ENCODE peak calls at places on chromosomes 1 and 21, in ten cellular contexts. One of them, this sample, is unnamed.

GRCh38 chr1:78340006-78340405 is 150.8 kb upstream of the PTGFR start:
- DNase-seq in gastrocnemius medialis: no peak
- DNase-seq in tibial nerve: no peak
- DNase-seq in GM12878: no peak
- DNase-seq in ovary: no peak
- DNase-seq in breast epithelium: no peak
- DNase-seq in stomach: no peak
- DNase-seq in right lobe of liver: no peak
- DNase-seq in heart left ventricle: no peak
- DNase-seq in body of pancreas: no peak
- DNase-seq in this sample: no peak

GRCh38 chr21:17501107-17502006 is 11.5 kb upstream of the CXADR start:
- DNase-seq in heart left ventricle: no peak
- DNase-seq in right lobe of liver: no peak
- DNase-seq in ovary: no peak
- DNase-seq in tibial nerve: no peak
- DNase-seq in stomach: no peak
- DNase-seq in gastrocnemius medialis: no peak
- DNase-seq in GM12878: no peak
- DNase-seq in body of pancreas: no peak
- DNase-seq in breast epithelium: no peak
- DNase-seq in this sample: no peak

GRCh38 chr1:158654570-158654969 is 31.9 kb downstream of the SPTA1 start:
- DNase-seq in ovary: no peak
- DNase-seq in body of pancreas: peak
- DNase-seq in right lobe of liver: no peak
- DNase-seq in gastrocnemius medialis: no peak
- DNase-seq in tibial nerve: peak
- DNase-seq in breast epithelium: no peak
- DNase-seq in GM12878: no peak
- DNase-seq in heart left ventricle: no peak
- DNase-seq in stomach: no peak
- DNase-seq in this sample: no peak

GRCh38 chr1:2233468-2233867 is 5.3 kb downstream of the SKI start:
- DNase-seq in tibial nerve: no peak
- DNase-seq in stomach: no peak
- DNase-seq in ovary: no peak
- DNase-seq in GM12878: no peak
- DNase-seq in breast epithelium: no peak
- DNase-seq in heart left ventricle: no peak
- DNase-seq in right lobe of liver: no peak
- DNase-seq in body of pancreas: no peak
- DNase-seq in gastrocnemius medialis: no peak
- DNase-seq in this sample: no peak

GRCh38 chr1:8239306-8240023 is 78.4 kb upstream of the SLC45A1 start:
- DNase-seq in body of pancreas: no peak
- DNase-seq in right lobe of liver: peak
- DNase-seq in gastrocnemius medialis: no peak
- DNase-seq in heart left ventricle: no peak
- DNase-seq in breast epithelium: no peak
- DNase-seq in tibial nerve: no peak
- DNase-seq in ovary: peak
- DNase-seq in GM12878: no peak
- DNase-seq in stomach: peak
- DNase-seq in this sample: no peak

GRCh38 chr1:58858344-58858673 is 74.5 kb upstream of the JUN start:
- DNase-seq in breast epithelium: no peak
- DNase-seq in heart left ventricle: no peak
- DNase-seq in gastrocnemius medialis: no peak
- DNase-seq in right lobe of liver: no peak
- DNase-seq in GM12878: peak
- DNase-seq in tibial nerve: no peak
- DNase-seq in stomach: no peak
- DNase-seq in ovary: no peak
- DNase-seq in body of pancreas: no peak
- DNase-seq in this sample: no peak

GRCh38 chr1:101025283-101025679 is 303 bp downstream of the DPH5 start:
- DNase-seq in gastrocnemius medialis: no peak
- DNase-seq in body of pancreas: peak
- DNase-seq in GM12878: peak
- DNase-seq in stomach: no peak
- DNase-seq in ovary: peak
- DNase-seq in right lobe of liver: no peak
- DNase-seq in breast epithelium: no peak
- DNase-seq in heart left ventricle: no peak
- DNase-seq in tibial nerve: no peak
- DNase-seq in this sample: peak

GRCh38 chr1:58652351-58653184 is 47.3 kb downstream of the MYSM1 start:
- DNase-seq in heart left ventricle: peak
- DNase-seq in body of pancreas: peak
- DNase-seq in tibial nerve: peak
- DNase-seq in gastrocnemius medialis: peak
- DNase-seq in ovary: peak
- DNase-seq in GM12878: peak
- DNase-seq in right lobe of liver: no peak
- DNase-seq in stomach: peak
- DNase-seq in breast epithelium: peak
- DNase-seq in this sample: peak

GRCh38 chr1:214332950-214333798 is 52.2 kb downstream of the SMYD2 start:
- DNase-seq in body of pancreas: peak
- DNase-seq in stomach: peak
- DNase-seq in heart left ventricle: peak
- DNase-seq in GM12878: no peak
- DNase-seq in gastrocnemius medialis: no peak
- DNase-seq in tibial nerve: peak
- DNase-seq in ovary: peak
- DNase-seq in breast epithelium: no peak
- DNase-seq in right lobe of liver: no peak
- DNase-seq in this sample: peak

GRCh38 chr1:247146671-247147070 is 25.1 kb downstream of the ZNF124 start:
- DNase-seq in right lobe of liver: no peak
- DNase-seq in body of pancreas: no peak
- DNase-seq in heart left ventricle: no peak
- DNase-seq in ovary: no peak
- DNase-seq in GM12878: no peak
- DNase-seq in gastrocnemius medialis: no peak
- DNase-seq in stomach: no peak
- DNase-seq in breast epithelium: no peak
- DNase-seq in tibial nerve: no peak
- DNase-seq in this sample: no peak

GRCh38 chr1:22207605-22208264 is 64.8 kb upstream of the WNT4 start:
- DNase-seq in breast epithelium: no peak
- DNase-seq in body of pancreas: no peak
- DNase-seq in right lobe of liver: no peak
- DNase-seq in gastrocnemius medialis: no peak
- DNase-seq in heart left ventricle: no peak
- DNase-seq in tibial nerve: no peak
- DNase-seq in stomach: no peak
- DNase-seq in GM12878: no peak
- DNase-seq in ovary: no peak
- DNase-seq in this sample: no peak
- H3K4me3 ChIP-seq in breast epithelium: no peak
- H3K4me3 ChIP-seq in body of pancreas: no peak
- H3K4me3 ChIP-seq in right lobe of liver: no peak
- H3K4me3 ChIP-seq in gastrocnemius medialis: no peak
- H3K4me3 ChIP-seq in heart left ventricle: no peak
- H3K4me3 ChIP-seq in tibial nerve: no peak
- H3K4me3 ChIP-seq in stomach: no peak
- H3K4me3 ChIP-seq in GM12878: no peak
- H3K4me3 ChIP-seq in ovary: no peak
- H3K4me3 ChIP-seq in this sample: no peak

GRCh38 chr1:97247196-97247595 is 525.6 kb downstream of the PTBP2 start:
- DNase-seq in body of pancreas: no peak
- DNase-seq in GM12878: no peak
- DNase-seq in right lobe of liver: no peak
- DNase-seq in gastrocnemius medialis: no peak
- DNase-seq in ovary: no peak
- DNase-seq in tibial nerve: no peak
- DNase-seq in breast epithelium: no peak
- DNase-seq in stomach: no peak
- DNase-seq in heart left ventricle: no peak
- DNase-seq in this sample: no peak

GRCh38 chr1:97238816-97239215 is 517.2 kb downstream of the PTBP2 start:
- DNase-seq in GM12878: no peak
- DNase-seq in tibial nerve: no peak
- DNase-seq in body of pancreas: no peak
- DNase-seq in heart left ventricle: no peak
- DNase-seq in ovary: no peak
- DNase-seq in gastrocnemius medialis: no peak
- DNase-seq in right lobe of liver: no peak
- DNase-seq in breast epithelium: no peak
- DNase-seq in stomach: no peak
- DNase-seq in this sample: no peak

GRCh38 chr1:97245682-97246081 is 524.1 kb downstream of the PTBP2 start:
- DNase-seq in tibial nerve: no peak
- DNase-seq in stomach: no peak
- DNase-seq in breast epithelium: no peak
- DNase-seq in ovary: no peak
- DNase-seq in right lobe of liver: no peak
- DNase-seq in GM12878: no peak
- DNase-seq in body of pancreas: no peak
- DNase-seq in gastrocnemius medialis: no peak
- DNase-seq in heart left ventricle: no peak
- DNase-seq in this sample: peak

GRCh38 chr1:97243973-97244560 is 522.5 kb downstream of the PTBP2 start:
- DNase-seq in gastrocnemius medialis: no peak
- DNase-seq in right lobe of liver: no peak
- DNase-seq in ovary: no peak
- DNase-seq in tibial nerve: no peak
- DNase-seq in stomach: no peak
- DNase-seq in body of pancreas: no peak
- DNase-seq in heart left ventricle: no peak
- DNase-seq in GM12878: no peak
- DNase-seq in breast epithelium: no peak
- DNase-seq in this sample: no peak
- TF ChIP-seq CTCF in gastrocnemius medialis: peak
- TF ChIP-seq CTCF in right lobe of liver: peak
- TF ChIP-seq CTCF in ovary: no peak
- TF ChIP-seq CTCF in tibial nerve: peak
- TF ChIP-seq CTCF in stomach: peak
- TF ChIP-seq CTCF in body of pancreas: peak
- TF ChIP-seq CTCF in heart left ventricle: peak
- TF ChIP-seq CTCF in GM12878: peak
- TF ChIP-seq CTCF in breast epithelium: peak
- TF ChIP-seq CTCF in this sample: peak

GRCh38 chr1:19690342-19690741 is 25.7 kb downstream of the HTR6 start:
- DNase-seq in tibial nerve: no peak
- DNase-seq in right lobe of liver: no peak
- DNase-seq in ovary: no peak
- DNase-seq in GM12878: no peak
- DNase-seq in stomach: no peak
- DNase-seq in gastrocnemius medialis: no peak
- DNase-seq in breast epithelium: no peak
- DNase-seq in heart left ventricle: no peak
- DNase-seq in body of pancreas: no peak
- DNase-seq in this sample: no peak
- TF ChIP-seq POLR2A in tibial nerve: no peak
- TF ChIP-seq POLR2A in right lobe of liver: no peak
- TF ChIP-seq POLR2A in ovary: no peak
- TF ChIP-seq POLR2A in GM12878: no peak
- TF ChIP-seq POLR2A in stomach: no peak
- TF ChIP-seq POLR2A in gastrocnemius medialis: no peak
- TF ChIP-seq POLR2A in breast epithelium: no peak
- TF ChIP-seq POLR2A in heart left ventricle: no peak
- TF ChIP-seq POLR2A in body of pancreas: no peak
- TF ChIP-seq POLR2A in this sample: no peak

GRCh38 chr1:31715097-31715872 is 11.5 kb upstream of the COL16A1 start:
- DNase-seq in stomach: peak
- DNase-seq in GM12878: no peak
- DNase-seq in ovary: peak
- DNase-seq in gastrocnemius medialis: peak
- DNase-seq in breast epithelium: peak
- DNase-seq in right lobe of liver: peak
- DNase-seq in body of pancreas: peak
- DNase-seq in heart left ventricle: peak
- DNase-seq in tibial nerve: peak
- DNase-seq in this sample: peak
- H3K4me3 ChIP-seq in stomach: peak
- H3K4me3 ChIP-seq in GM12878: peak
- H3K4me3 ChIP-seq in ovary: peak
- H3K4me3 ChIP-seq in gastrocnemius medialis: peak
- H3K4me3 ChIP-seq in breast epithelium: peak
- H3K4me3 ChIP-seq in right lobe of liver: peak
- H3K4me3 ChIP-seq in body of pancreas: no peak
- H3K4me3 ChIP-seq in heart left ventricle: peak
- H3K4me3 ChIP-seq in tibial nerve: peak
- H3K4me3 ChIP-seq in this sample: peak